ENCODE peak calls at places on chromosomes 16 and 17, in four cellular contexts. V is SK-N-SH, D is GM12878, A is K562. L is an unnamed sample.

GRCh38 chr16:75099738-75100615 is 16.6 kb downstream of the LDHD start:
- DNase-seq in V (peak; percentile 29), D (no peak), A (no peak), L (no peak)

GRCh38 chr17:7029659-7030058 is 6.2 kb upstream of the SLC16A13 start:
- DNase-seq in V (no peak), D (no peak), A (no peak), L (no peak)

GRCh38 chr17:82892869-82893565 is 53.2 kb upstream of the ZNF750 start:
- DNase-seq in V (no peak), D (no peak), A (no peak), L (no peak)

GRCh38 chr17:81722184-81723120 is 10.4 kb downstream of the SLC25A10 start:
- DNase-seq in V (peak; percentile 64), D (no peak), A (peak; percentile 77), L (no peak)

GRCh38 chr16:19118938-19119431 is 5.2 kb downstream of the ITPRIPL2 start:
- DNase-seq in V (no peak), D (no peak), A (peak; percentile 86), L (peak; percentile 71)

GRCh38 chr16:48720266-48720665 is 110.3 kb upstream of the N4BP1 start:
- DNase-seq in V (no peak), D (no peak), A (peak; percentile 20), L (peak; percentile 4)

GRCh38 chr17:64103751-64104364 is 26.1 kb downstream of the ERN1 start:
- DNase-seq in V (no peak), D (peak; percentile 55), A (no peak), L (no peak)

GRCh38 chr17:1829189-1829578 is 518 bp downstream of the SMYD4 start:
- DNase-seq in V (no peak), D (no peak), A (no peak), L (no peak)

GRCh38 chr17:48752399-48753288 is 24.1 kb upstream of the HOXB13 start:
- DNase-seq in V (no peak), D (no peak), A (no peak), L (no peak)

GRCh38 chr17:77909236-77909635 is 49.3 kb upstream of the TNRC6C start:
- DNase-seq in V (no peak), D (no peak), A (no peak), L (no peak)

GRCh38 chr17:79944251-79944812 is 91.3 kb downstream of the TBC1D16 start:
- DNase-seq in V (peak; percentile 43), D (no peak), A (no peak), L (no peak)

GRCh38 chr16:27984121-27984520 is 79.4 kb downstream of the GSG1L start:
- DNase-seq in V (no peak), D (no peak), A (no peak), L (no peak)

GRCh38 chr16:31080035-31080629 is 5.9 kb downstream of the ZNF646 start:
- DNase-seq in V (no peak), D (no peak), A (no peak), L (no peak)

GRCh38 chr17:35968520-35969054 is 12.7 kb downstream of the CCL16 start:
- DNase-seq in V (no peak), D (no peak), A (no peak), L (no peak)

GRCh38 chr17:34154916-34155730 is 100.0 kb upstream of the CCL2 start:
- DNase-seq in V (peak; percentile 21), D (no peak), A (no peak), L (no peak)

GRCh38 chr17:27800522-27800921 is at the start of gene NOS2:
- DNase-seq in V (no peak), D (no peak), A (no peak), L (no peak)

GRCh38 chr17:7237266-7237760 is 1.9 kb downstream of the PHF23 start:
- DNase-seq in V (no peak), D (no peak), A (no peak), L (no peak)

GRCh38 chr17:8173871-8174322 is 2.3 kb downstream of the TMEM107 start:
- DNase-seq in V (no peak), D (no peak), A (no peak), L (no peak)

GRCh38 chr17:30554839-30555751 is 77.9 kb downstream of the GOSR1 start:
- DNase-seq in V (no peak), D (no peak), A (peak; percentile 46), L (no peak)

GRCh38 chr16:89308391-89309333 is 91.2 kb downstream of the ZNF778 start:
- DNase-seq in V (peak; percentile 68), D (no peak), A (peak; percentile 31), L (no peak)

GRCh38 chr17:62819511-62820221 is 11.6 kb upstream of the MARCHF10 start:
- DNase-seq in V (peak; percentile 56), D (no peak), A (no peak), L (peak; percentile 96)

GRCh38 chr17:76252040-76252954 is 12.0 kb upstream of the RNF157 start:
- DNase-seq in V (no peak), D (no peak), A (no peak), L (no peak)

GRCh38 chr17:82041139-82041814 is 3.8 kb upstream of the DCXR start:
- DNase-seq in V (no peak), D (no peak), A (no peak), L (no peak)

GRCh38 chr16:56513972-56514371 is 5.9 kb downstream of the BBS2 start:
- DNase-seq in V (peak; percentile 37), D (peak; percentile 4), A (peak; percentile 69), L (peak; percentile 51)

GRCh38 chr16:15650698-15651161 is 685 bp downstream of the NDE1 start:
- DNase-seq in V (peak; percentile 51), D (no peak), A (peak; percentile 80), L (no peak)

GRCh38 chr16:87457724-87458423 is 35.0 kb downstream of the ZCCHC14 start:
- DNase-seq in V (peak; percentile 58), D (peak; percentile 38), A (no peak), L (no peak)

GRCh38 chr17:82949361-82949760 is 109.5 kb upstream of the ZNF750 start:
- DNase-seq in V (no peak), D (no peak), A (no peak), L (no peak)

GRCh38 chr17:32240745-32241144 is 24.9 kb upstream of the RHBDL3 start:
- DNase-seq in V (no peak), D (no peak), A (peak; percentile 32), L (no peak)
- TF ChIP-seq REST in V (peak; percentile 91), D (no peak), A (no peak), L (peak; percentile 65)

GRCh38 chr17:386145-386876 is 33.7 kb upstream of the RPH3AL start:
- DNase-seq in V (peak; percentile 97), D (no peak), A (peak; percentile 69), L (peak; percentile 96)

GRCh38 chr17:385195-385835 is 32.7 kb upstream of the RPH3AL start:
- DNase-seq in V (peak; percentile 74), D (no peak), A (no peak), L (peak; percentile 56)

GRCh38 chr17:390025-390424 is 37.4 kb upstream of the RPH3AL start:
- DNase-seq in V (no peak), D (no peak), A (no peak), L (no peak)

GRCh38 chr17:385836-386144 is 33.2 kb upstream of the RPH3AL start:
- DNase-seq in V (no peak), D (no peak), A (no peak), L (no peak)

DNA sequence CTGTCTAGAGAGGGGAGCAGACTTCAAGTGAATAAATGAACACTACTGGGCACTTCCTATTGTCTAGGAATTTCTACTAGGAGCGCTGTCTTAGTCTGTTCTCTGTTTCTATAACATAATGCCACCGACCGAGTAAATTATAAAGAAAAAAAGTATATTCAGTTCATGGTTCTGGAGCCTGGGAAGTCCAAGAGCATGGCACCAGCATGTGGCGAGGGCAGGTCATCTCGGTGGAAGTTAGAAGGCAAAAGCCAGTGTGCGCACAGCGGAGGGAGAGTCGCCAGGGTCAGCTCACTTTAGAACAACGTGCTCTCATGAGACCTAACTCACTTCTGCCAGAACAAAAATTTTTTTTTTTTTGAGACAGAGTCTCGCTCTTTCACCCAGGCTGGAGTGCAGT is 35.5 kb upstream of the RPH3AL start:
- DNase-seq in V (no peak), D (no peak), A (no peak), L (no peak)
- TF ChIP-seq RCOR1 in V (no peak), D (no peak), A (no peak), L (no peak)

DNA sequence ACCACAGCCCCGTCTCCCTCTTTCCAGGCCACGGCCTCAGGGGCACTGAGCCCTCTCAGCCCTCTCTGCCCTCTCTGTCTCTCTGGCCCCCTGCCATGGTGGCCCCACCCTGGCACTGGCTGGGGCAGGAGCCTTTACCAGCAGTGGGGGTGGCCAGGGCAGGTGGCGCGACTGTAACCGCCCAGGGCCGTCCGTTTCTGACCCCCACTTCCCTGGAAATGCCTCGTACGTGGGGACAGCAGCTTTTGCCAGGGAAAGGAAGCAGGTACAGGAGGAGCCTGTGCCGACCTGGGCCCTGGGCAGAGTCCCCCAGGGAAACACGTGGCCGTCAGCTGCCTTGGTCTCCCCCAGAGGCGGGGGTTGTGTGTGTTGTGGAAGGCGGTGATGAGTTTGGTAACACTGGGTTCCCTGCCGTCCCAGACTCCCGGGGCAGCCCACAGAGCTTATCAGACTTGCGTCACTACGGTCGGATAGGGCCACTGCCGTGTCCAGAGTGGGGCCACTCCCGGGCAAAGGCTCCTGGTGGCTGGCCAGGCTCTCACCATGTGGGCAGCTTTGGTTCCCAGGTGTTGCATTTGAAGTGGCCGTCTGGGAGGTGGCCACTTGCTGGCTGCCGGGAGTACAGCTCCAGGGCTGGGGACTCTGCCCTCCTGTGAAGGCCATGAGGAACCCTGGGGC is 249.3 kb upstream of the CIBAR2 start:
- DNase-seq in V (peak; percentile 77), D (no peak), A (no peak), L (no peak)
- TF ChIP-seq REST in V (no peak), D (no peak), A (no peak), L (no peak)

GRCh38 chr17:2854662-2855061 is 58.4 kb downstream of the RAP1GAP2 start:
- DNase-seq in V (peak; percentile 81), D (no peak), A (no peak), L (peak; percentile 35)
- TF ChIP-seq RCOR1 in V (no peak), D (no peak), A (no peak), L (no peak)

GRCh38 chr16:68469728-68470460 is 21.6 kb upstream of the SMPD3 start:
- DNase-seq in V (no peak), D (no peak), A (no peak), L (no peak)
- TF ChIP-seq REST in V (no peak), D (no peak), A (no peak), L (no peak)

DNA sequence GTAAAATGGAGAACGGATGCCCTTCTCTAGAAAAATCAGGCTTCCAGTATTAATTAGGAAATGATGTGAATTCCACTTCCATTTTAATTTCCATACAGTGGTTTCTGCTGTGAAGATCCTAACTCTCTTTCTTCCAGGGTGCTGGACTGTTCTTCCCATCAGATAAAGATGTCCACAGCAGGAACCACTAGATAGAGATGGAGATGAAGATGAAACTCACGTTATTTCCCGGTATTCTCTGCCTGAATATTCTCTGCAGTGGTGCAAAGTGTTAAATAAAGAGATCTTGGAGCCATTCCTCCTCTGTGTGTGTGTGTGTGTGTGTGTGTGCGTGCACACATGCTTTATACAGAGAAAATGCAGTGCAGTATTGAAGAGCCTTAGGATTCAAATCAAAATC is 727.5 kb downstream of the KCNJ2 start:
- DNase-seq in V (no peak), D (no peak), A (no peak), L (no peak)
- TF ChIP-seq RCOR1 in V (no peak), D (no peak), A (no peak), L (no peak)

GRCh38 chr16:1959269-1960039 is at the start of gene NDUFB10:
- DNase-seq in V (peak; percentile 96), D (peak; percentile 41), A (peak; percentile 97), L (peak; percentile 76)
- TF ChIP-seq REST in V (peak; percentile 35), D (no peak), A (no peak), L (no peak)